ENCODE peak calls at places on chromosomes 11 and 22, in four cellular contexts. X is K562, K is H1, D is GM12878. W is an unnamed sample.

GRCh38 chr11:97856666-97857065 is 1164.1 kb upstream of the CNTN5 start:
- DNase-seq in K (peak), X (no peak), D (no peak), W (no peak)

GRCh38 chr22:40193429-40194421 is 16.0 kb downstream of the TNRC6B start:
- DNase-seq in K (peak), D (no peak), X (peak), W (no peak)

GRCh38 chr11:64810891-64811272 is 531 bp upstream of the MEN1 start:
- DNase-seq in D (no peak), K (no peak), X (no peak), W (no peak)

GRCh38 chr11:114056409-114056808 is 3.1 kb upstream of the ZBTB16 start:
- DNase-seq in K (no peak), X (no peak), D (no peak), W (no peak)

GRCh38 chr11:109062445-109062844 is 359.5 kb upstream of the C11orf87 start:
- DNase-seq in D (no peak), K (no peak), X (no peak), W (no peak)

GRCh38 chr11:63910605-63911195 is 6.3 kb downstream of the RCOR2 start:
- DNase-seq in D (no peak), K (no peak), X (no peak), W (no peak)

GRCh38 chr11:64447717-64448598 is 89.0 kb downstream of the RPS6KA4 start:
- DNase-seq in D (peak), X (no peak), K (no peak), W (no peak)

GRCh38 chr22:49332691-49333090 is 495.0 kb downstream of the BRD1 start:
- DNase-seq in X (no peak), K (peak), D (no peak), W (no peak)

GRCh38 chr11:72007587-72007986 is 8.9 kb downstream of the IL18BP start:
- DNase-seq in K (no peak), X (no peak), D (no peak), W (no peak)

GRCh38 chr11:20873054-20873453 is 203.7 kb downstream of the NELL1 start:
- DNase-seq in D (no peak), X (peak), K (peak), W (no peak)

GRCh38 chr11:27861706-27862430 is 161.6 kb upstream of the BDNF start:
- DNase-seq in K (no peak), D (no peak), X (no peak), W (no peak)

GRCh38 chr11:6755303-6755952 is 16.3 kb downstream of the OR2AG2 start:
- DNase-seq in X (peak), K (peak), D (no peak), W (peak)

GRCh38 chr11:72712168-72712721 is 38.0 kb upstream of the PDE2A start:
- DNase-seq in K (no peak), X (no peak), D (no peak), W (no peak)

GRCh38 chr11:90434858-90435257 is 212.0 kb upstream of the CHORDC1 start:
- DNase-seq in X (peak), K (no peak), D (no peak), W (no peak)

GRCh38 chr11:128830290-128830813 is 36.7 kb downstream of the KCNJ1 start:
- DNase-seq in K (no peak), X (no peak), D (peak), W (no peak)

GRCh38 chr22:35355744-35356420 is 25.0 kb upstream of the HMOX1 start:
- DNase-seq in K (no peak), D (no peak), X (no peak), W (no peak)

GRCh38 chr11:68935516-68936357 is 32.0 kb downstream of the IGHMBP2 start:
- DNase-seq in K (no peak), D (no peak), X (no peak), W (no peak)

GRCh38 chr11:12746593-12747097 is 72.4 kb downstream of the TEAD1 start:
- DNase-seq in K (peak), D (no peak), X (peak), W (peak)

GRCh38 chr22:25718109-25718830 is 23.7 kb upstream of the MYO18B start:
- DNase-seq in K (no peak), D (no peak), X (no peak), W (no peak)

GRCh38 chr22:19629331-19629719 is 85.0 kb upstream of the SEPTIN5 start:
- DNase-seq in K (no peak), X (no peak), D (no peak), W (no peak)

GRCh38 chr11:66680966-66681645 is 3.4 kb upstream of the RBM4B start:
- DNase-seq in K (no peak), D (no peak), X (no peak), W (no peak)

GRCh38 chr22:44456661-44457412 is 41.2 kb downstream of the RTL6 start:
- DNase-seq in X (no peak), K (no peak), D (no peak), W (no peak)

GRCh38 chr11:43614214-43614613 is 66.3 kb upstream of the HSD17B12 start:
- DNase-seq in X (no peak), D (no peak), K (no peak), W (no peak)

GRCh38 chr11:89381094-89381493 is 110.1 kb downstream of the NOX4 start:
- DNase-seq in X (no peak), K (no peak), D (no peak), W (no peak)

GRCh38 chr11:68974421-68975194 is 6.2 kb downstream of the MRGPRD start:
- DNase-seq in X (peak), D (no peak), K (peak), W (peak)

GRCh38 chr11:62444271-62444833 is 25.5 kb downstream of the SCGB1A1 start:
- DNase-seq in K (no peak), X (no peak), D (peak), W (no peak)

GRCh38 chr11:72736452-72737069 is 15.6 kb downstream of the ARAP1 start:
- DNase-seq in D (no peak), X (peak), K (no peak), W (peak)

GRCh38 chr11:45872513-45873356 is 12.7 kb upstream of the MAPK8IP1 start:
- DNase-seq in K (peak), X (peak), D (no peak), W (peak)

GRCh38 chr22:45817705-45818104 is 146.1 kb downstream of the ATXN10 start:
- DNase-seq in X (no peak), D (no peak), K (no peak), W (no peak)

GRCh38 chr22:23205330-23205729 is 25.0 kb downstream of the BCR start:
- DNase-seq in D (no peak), X (no peak), K (no peak), W (no peak)

GRCh38 chr11:19352736-19353110 is 112.0 kb upstream of the E2F8 start:
- DNase-seq in K (no peak), D (no peak), X (no peak), W (no peak)

GRCh38 chr11:110296226-110297081 is at the start of gene RDX:
- DNase-seq in D (no peak), X (peak), K (peak), W (peak)
- TF ChIP-seq EGR1 in D (peak), X (peak), K (no peak), W (peak)

DNA sequence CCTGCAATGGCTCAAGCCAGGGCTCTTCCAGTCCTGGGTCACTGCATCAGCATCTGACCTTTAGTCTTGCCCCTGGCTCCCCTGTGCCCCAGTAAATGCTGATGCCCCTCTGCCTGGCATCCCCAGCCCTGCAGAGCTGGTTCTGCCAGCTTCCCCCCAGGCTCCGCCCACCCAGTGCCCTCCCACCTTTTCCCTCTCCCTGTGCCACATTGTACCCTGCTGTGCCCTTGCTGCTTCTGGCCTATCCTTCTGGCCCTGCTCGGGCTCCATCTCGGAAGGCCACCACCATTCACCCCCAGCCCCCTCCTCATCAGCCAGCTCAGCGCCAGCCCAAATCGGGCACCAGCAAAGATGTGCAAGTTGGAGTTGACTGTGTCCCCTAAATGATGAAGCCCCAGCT is 7.4 kb downstream of the CAPN5 start:
- DNase-seq in X (no peak), K (no peak), D (no peak), W (no peak)
- TF ChIP-seq EGR1 in X (no peak), K (no peak), D (no peak), W (no peak)

GRCh38 chr11:73949246-73949645 is 1.6 kb upstream of the DNAJB13 start:
- DNase-seq in D (no peak), K (no peak), X (no peak), W (no peak)

GRCh38 chr11:73944901-73945300 is 5.9 kb upstream of the DNAJB13 start:
- DNase-seq in X (no peak), D (no peak), K (no peak), W (no peak)

GRCh38 chr11:73945396-73945795 is 5.4 kb upstream of the DNAJB13 start:
- DNase-seq in X (no peak), D (no peak), K (no peak), W (no peak)

GRCh38 chr11:73944085-73944484 is 6.7 kb upstream of the DNAJB13 start:
- DNase-seq in K (no peak), D (no peak), X (no peak), W (no peak)

DNA sequence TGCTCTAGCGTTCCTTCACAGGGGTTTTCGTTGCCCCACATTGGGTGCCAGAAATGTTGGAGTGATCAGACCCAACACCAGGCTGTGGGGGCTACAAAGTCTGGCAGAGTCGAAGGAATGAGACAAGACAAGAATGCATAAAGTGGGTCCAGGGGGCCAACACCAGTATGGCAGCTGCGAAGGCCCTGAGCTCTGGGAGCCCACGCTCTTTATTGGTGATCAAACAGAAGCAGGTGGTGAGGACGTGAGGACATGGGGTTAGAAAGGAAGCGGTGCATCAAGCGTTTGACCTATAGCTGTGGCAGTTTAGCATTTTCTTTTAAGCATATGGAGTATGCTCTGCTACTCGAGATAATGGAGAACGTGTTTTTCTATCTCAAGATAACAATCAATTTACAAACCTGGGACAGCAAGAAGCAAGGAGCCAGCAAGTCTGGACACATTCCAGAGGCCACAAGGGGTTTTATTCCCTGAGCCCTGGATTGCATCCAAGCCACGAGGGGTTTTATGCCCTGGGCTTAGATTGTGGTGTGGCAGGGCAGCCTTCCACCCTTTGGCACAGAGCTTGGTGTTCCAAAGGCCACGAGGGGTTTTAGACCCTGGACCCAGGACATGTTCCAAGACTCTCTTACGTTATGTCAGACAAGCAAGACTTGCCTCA is 3.9 kb upstream of the DNAJB13 start:
- DNase-seq in D (no peak), X (no peak), K (no peak), W (no peak)
- TF ChIP-seq EGR1 in D (no peak), X (no peak), K (no peak), W (no peak)

DNA sequence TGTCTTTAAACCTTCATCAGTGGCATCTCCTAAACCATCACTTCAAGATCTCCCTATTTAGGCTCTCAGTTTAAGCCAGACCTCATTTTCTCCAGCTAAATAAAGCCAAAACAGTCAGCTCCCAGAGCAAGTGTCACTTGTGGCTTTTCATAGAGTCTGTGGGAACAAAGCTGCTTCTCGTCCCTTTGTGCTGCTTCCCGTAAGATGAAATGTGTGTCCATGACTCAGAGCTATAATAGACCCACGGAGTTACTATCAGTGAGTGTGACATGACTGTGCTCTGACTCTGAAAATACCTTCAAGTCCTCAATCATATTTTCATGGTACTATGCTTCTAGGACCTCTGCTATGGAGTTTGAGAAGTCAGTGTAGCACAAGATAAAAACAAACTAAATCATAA is 57.3 kb upstream of the SLN start:
- DNase-seq in X (peak), D (no peak), K (no peak), W (peak)
- TF ChIP-seq EGR1 in X (no peak), D (no peak), K (no peak), W (no peak)

GRCh38 chr22:32050678-32051515 is 7.8 kb downstream of the SLC5A1 start:
- DNase-seq in K (no peak), X (peak), D (peak), W (peak)

GRCh38 chr22:32044913-32045312 is 1.9 kb downstream of the SLC5A1 start:
- DNase-seq in D (no peak), X (no peak), K (no peak), W (no peak)

GRCh38 chr22:32044477-32044876 is 1.4 kb downstream of the SLC5A1 start:
- DNase-seq in X (no peak), D (no peak), K (no peak), W (no peak)

GRCh38 chr22:32052259-32052658 is 9.2 kb downstream of the SLC5A1 start:
- DNase-seq in D (no peak), X (no peak), K (no peak), W (no peak)

DNA sequence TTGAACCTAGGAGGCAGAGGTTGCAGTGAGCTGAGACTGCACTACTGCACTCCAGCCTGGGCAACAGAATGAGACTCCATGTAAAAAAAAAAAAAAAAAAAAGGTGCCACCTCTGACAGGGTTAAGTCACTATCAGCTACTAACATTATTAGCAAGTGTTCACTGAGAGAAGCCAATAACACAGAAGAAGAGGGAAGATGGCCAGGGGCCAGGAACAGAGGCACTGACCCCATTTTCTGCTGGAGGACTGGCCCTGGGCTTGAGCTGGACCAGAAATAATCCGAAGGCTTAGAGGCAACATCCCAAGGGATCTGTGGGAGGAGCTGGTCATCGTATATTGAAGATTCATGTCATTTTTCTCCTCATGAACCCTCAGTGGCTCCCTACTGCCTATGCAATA is 5.0 kb downstream of the SLC5A1 start:
- DNase-seq in X (no peak), D (no peak), K (no peak), W (no peak)
- TF ChIP-seq EGR1 in X (no peak), D (no peak), K (no peak), W (no peak)

GRCh38 chr22:47376901-47377520 is 614.6 kb downstream of the TBC1D22A start:
- DNase-seq in K (no peak), D (no peak), X (no peak), W (no peak)

GRCh38 chr22:47376322-47376700 is 613.9 kb downstream of the TBC1D22A start:
- DNase-seq in X (no peak), D (no peak), K (no peak), W (no peak)

GRCh38 chr22:47374901-47375575 is 612.6 kb downstream of the TBC1D22A start:
- DNase-seq in X (no peak), D (no peak), K (no peak), W (no peak)

GRCh38 chr22:47374273-47374771 is 611.9 kb downstream of the TBC1D22A start:
- DNase-seq in K (no peak), X (no peak), D (no peak), W (no peak)

DNA sequence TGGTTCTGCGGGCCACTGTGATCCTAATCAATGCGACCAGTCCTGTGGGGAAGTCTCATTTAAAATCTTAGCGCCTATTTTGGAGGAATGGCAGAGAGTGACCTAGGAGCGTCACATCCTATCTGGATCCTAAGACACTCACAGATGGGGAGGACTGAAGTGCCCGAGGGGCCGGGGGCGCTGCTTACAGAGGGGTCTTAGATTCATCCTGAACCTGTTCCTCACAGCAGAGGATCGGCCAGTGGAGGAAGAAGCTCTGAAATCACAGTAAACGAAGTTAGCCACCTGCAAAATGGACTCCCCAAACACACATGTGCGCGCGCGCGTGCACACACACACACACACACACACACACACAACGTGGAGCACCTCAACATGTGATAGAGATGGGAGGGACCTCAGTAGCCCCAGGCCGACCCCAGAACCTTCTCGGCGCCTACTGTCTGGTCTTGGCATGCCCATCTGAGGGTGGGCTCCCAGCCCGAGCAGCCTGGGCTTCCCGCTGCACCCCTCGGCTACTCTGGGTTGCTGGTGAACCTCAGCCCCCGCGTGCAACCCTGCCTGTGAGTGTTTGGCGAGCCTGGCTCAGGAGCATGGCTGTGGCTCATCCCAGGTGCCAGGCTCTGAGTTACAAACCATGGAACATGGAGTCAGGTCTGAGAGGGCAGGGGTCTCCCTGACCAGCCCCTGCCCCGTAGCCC is 613.3 kb downstream of the TBC1D22A start:
- DNase-seq in X (no peak), K (no peak), D (no peak), W (no peak)
- TF ChIP-seq EGR1 in X (no peak), K (no peak), D (no peak), W (no peak)

GRCh38 chr22:29998627-29999026 is 81.6 kb upstream of the HORMAD2 start:
- DNase-seq in X (peak), K (no peak), D (no peak), W (no peak)

GRCh38 chr22:30001459-30001858 is 78.8 kb upstream of the HORMAD2 start:
- DNase-seq in D (no peak), K (no peak), X (no peak), W (no peak)

GRCh38 chr22:29997516-29997915 is 82.7 kb upstream of the HORMAD2 start:
- DNase-seq in D (no peak), K (no peak), X (no peak), W (no peak)

GRCh38 chr22:30002861-30003489 is 77.3 kb upstream of the HORMAD2 start:
- DNase-seq in K (no peak), X (no peak), D (no peak), W (no peak)

GRCh38 chr22:30000566-30000965 is 79.7 kb upstream of the HORMAD2 start:
- DNase-seq in X (no peak), K (no peak), D (no peak), W (no peak)
- TF ChIP-seq EGR1 in X (peak), K (no peak), D (no peak), W (no peak)

GRCh38 chr22:32396746-32397145 is 15.3 kb downstream of the RTCB start:
- DNase-seq in K (no peak), D (no peak), X (no peak), W (no peak)
- TF ChIP-seq EGR1 in K (no peak), D (no peak), X (no peak), W (no peak)

DNA sequence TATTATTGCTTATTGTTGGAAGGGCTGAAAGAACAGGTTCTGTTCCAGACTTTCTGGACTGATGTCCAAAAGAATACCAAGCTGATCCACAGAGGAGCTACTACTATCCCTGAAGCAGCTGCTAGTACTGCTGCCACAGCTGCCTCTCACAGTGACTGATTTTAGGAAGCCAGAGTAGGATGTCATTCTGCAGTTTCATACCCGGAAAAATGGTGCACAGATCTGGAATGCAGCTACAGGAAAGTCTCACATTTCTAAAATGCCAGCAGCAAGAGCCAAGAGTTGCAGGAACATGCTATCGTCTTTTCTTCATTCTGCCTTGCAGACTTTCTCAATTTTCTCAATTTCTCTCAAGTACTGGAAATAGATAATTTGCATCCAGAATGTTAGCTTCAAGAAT is 19.3 kb upstream of the CCDC179 start:
- DNase-seq in K (no peak), D (no peak), X (no peak), W (no peak)
- TF ChIP-seq EGR1 in K (no peak), D (no peak), X (no peak), W (no peak)

W was measured in HCT116.